ENCODE peak calls at places on chromosome 10, in five cellular contexts. N, V, U, R and O are unnamed samples.

GRCh38 chr10:52472406-52473146 is 158.5 kb downstream of the DKK1 start:
- DNase-seq in R (no peak), V (no peak), N (no peak), U (no peak), O (no peak)

GRCh38 chr10:110458583-110458920 is 39.2 kb upstream of the DUSP5 start:
- DNase-seq in V (no peak), N (peak), R (no peak), U (no peak), O (no peak)

GRCh38 chr10:91694170-91694794 is 61.4 kb upstream of the PPP1R3C start:
- DNase-seq in U (no peak), N (peak), V (no peak), R (peak), O (peak)

GRCh38 chr10:31774928-31775668 is 153.5 kb downstream of the ARHGAP12 start:
- DNase-seq in N (no peak), V (no peak), U (no peak), R (no peak), O (no peak)

GRCh38 chr10:22676435-22676834 is 37.9 kb downstream of the PIP4K2A start:
- DNase-seq in N (no peak), R (no peak), V (no peak), U (no peak), O (no peak)

GRCh38 chr10:44963772-44964633 is 4.4 kb downstream of the RASSF4 start:
- DNase-seq in R (no peak), V (peak), N (peak), U (peak), O (peak)

GRCh38 chr10:44046605-44047004 is 338.3 kb downstream of the CXCL12 start:
- DNase-seq in N (no peak), U (no peak), V (no peak), R (peak), O (no peak)

GRCh38 chr10:2081501-2081900 is 344.2 kb upstream of the ADARB2 start:
- DNase-seq in R (no peak), U (no peak), N (no peak), V (no peak), O (no peak)

GRCh38 chr10:62076872-62077271 is 175.4 kb downstream of the ARID5B start:
- DNase-seq in U (no peak), N (no peak), V (no peak), R (peak), O (no peak)

GRCh38 chr10:94292448-94293118 is 70.2 kb downstream of the NOC3L start:
- DNase-seq in N (no peak), R (peak), V (no peak), U (no peak), O (no peak)

GRCh38 chr10:98374176-98374969 is 40.6 kb downstream of the PYROXD2 start:
- DNase-seq in N (no peak), R (peak), V (no peak), U (no peak), O (no peak)

GRCh38 chr10:132397036-132397541 is at the start of gene PWWP2B:
- DNase-seq in V (no peak), U (no peak), R (no peak), N (peak), O (peak)

GRCh38 chr10:77504870-77505257 is 132.7 kb downstream of the KCNMA1 start:
- DNase-seq in R (peak), V (no peak), N (no peak), U (no peak), O (no peak)

GRCh38 chr10:114632869-114633715 is 25.0 kb downstream of the ABLIM1 start:
- DNase-seq in R (peak), N (no peak), U (no peak), V (no peak), O (no peak)

GRCh38 chr10:14093735-14094484 is 236.8 kb downstream of the FRMD4A start:
- DNase-seq in V (no peak), N (no peak), R (no peak), U (no peak), O (peak)

GRCh38 chr10:66927271-66927950 is 1.6 kb downstream of the LRRTM3 start:
- DNase-seq in V (no peak), R (no peak), U (no peak), N (no peak), O (no peak)

GRCh38 chr10:909831-910230 is 21.7 kb downstream of the LARP4B start:
- DNase-seq in V (no peak), N (no peak), U (no peak), R (no peak), O (no peak)

GRCh38 chr10:48399056-48399541 is 92.6 kb downstream of the MAPK8 start:
- DNase-seq in U (no peak), R (no peak), N (no peak), V (no peak), O (no peak)

GRCh38 chr10:14545827-14546226 is 215.1 kb upstream of the FRMD4A start:
- DNase-seq in R (peak), V (no peak), N (no peak), U (no peak), O (no peak)

GRCh38 chr10:127826161-127826740 is 66.5 kb downstream of the CLRN3 start:
- DNase-seq in R (no peak), N (no peak), U (no peak), V (no peak), O (no peak)

GRCh38 chr10:110576220-110576619 is 8.7 kb downstream of the SMC3 start:
- DNase-seq in N (no peak), R (peak), U (no peak), V (no peak), O (no peak)

GRCh38 chr10:101565370-101565900 is 22.6 kb downstream of the POLL start:
- DNase-seq in V (no peak), U (no peak), R (no peak), N (no peak), O (no peak)

GRCh38 chr10:132407846-132408278 is 10.9 kb downstream of the PWWP2B start:
- DNase-seq in N (no peak), R (peak), V (no peak), U (no peak), O (no peak)

GRCh38 chr10:60140681-60141632 is 234.6 kb upstream of the CCDC6 start:
- DNase-seq in R (no peak), V (no peak), N (no peak), U (no peak), O (no peak)

GRCh38 chr10:46525824-46526681 is 30.4 kb downstream of the GPRIN2 start:
- DNase-seq in N (no peak), U (no peak), V (no peak), R (no peak), O (peak)

GRCh38 chr10:22978287-22978686 is 50.4 kb downstream of the ARMC3 start:
- DNase-seq in R (no peak), U (no peak), N (no peak), V (no peak), O (no peak)